ENCODE peak calls at places on chromosomes 3 and 15, in four cellular contexts. N is GM12878, U is HepG2, F is K562. V is an unnamed sample.
A peak's percentile ranks its signal among the peaks of the same experiment; 100 is the strongest.

GRCh38 chr3:187777331-187778046 is 32.2 kb upstream of the BCL6 start:
- DNase-seq in U (no peak), N (peak; percentile 46), F (no peak), V (no peak)

GRCh38 chr3:67044295-67044694 is 46.2 kb downstream of the KBTBD8 start:
- DNase-seq in F (no peak), U (no peak), N (no peak), V (no peak)

GRCh38 chr3:160163259-160163878 is 61.9 kb upstream of the C3orf80 start:
- DNase-seq in U (peak; percentile 4), N (no peak), F (no peak), V (peak; percentile 26)

GRCh38 chr3:36603423-36603822 is 160.9 kb downstream of the DCLK3 start:
- DNase-seq in U (no peak), F (no peak), N (no peak), V (no peak)

GRCh38 chr3:113495035-113495434 is 19.9 kb downstream of the SPICE1 start:
- DNase-seq in N (no peak), F (no peak), U (peak; percentile 34), V (no peak)

GRCh38 chr3:188220988-188221818 is 67.2 kb downstream of the LPP start:
- DNase-seq in N (no peak), F (no peak), U (peak; percentile 17), V (no peak)

GRCh38 chr15:34994925-34995324 is 6.8 kb upstream of the ZNF770 start:
- DNase-seq in F (no peak), U (no peak), N (no peak), V (no peak)

GRCh38 chr3:108554913-108555571 is 34.2 kb downstream of the CIP2A start:
- DNase-seq in N (no peak), F (no peak), U (no peak), V (no peak)

GRCh38 chr3:194806991-194807685 is 121.5 kb downstream of the FAM43A start:
- DNase-seq in U (no peak), F (no peak), N (no peak), V (no peak)

GRCh38 chr3:169661567-169662214 is 1.8 kb downstream of the MECOM start:
- DNase-seq in U (no peak), N (no peak), F (peak; percentile 18), V (no peak)
- TF ChIP-seq REST in U (no peak), N (no peak), F (no peak), V (no peak)

GRCh38 chr3:128227507-128227906 is 74.2 kb downstream of the EEFSEC start:
- DNase-seq in U (no peak), F (no peak), N (no peak), V (no peak)

GRCh38 chr3:128226186-128226725 is 73.0 kb downstream of the EEFSEC start:
- DNase-seq in U (no peak), N (no peak), F (no peak), V (no peak)

GRCh38 chr3:128229077-128229837 is 76.0 kb downstream of the EEFSEC start:
- DNase-seq in U (no peak), F (no peak), N (no peak), V (no peak)

GRCh38 chr3:128228366-128228910 is 75.2 kb downstream of the EEFSEC start:
- DNase-seq in U (no peak), F (no peak), N (no peak), V (no peak)

DNA sequence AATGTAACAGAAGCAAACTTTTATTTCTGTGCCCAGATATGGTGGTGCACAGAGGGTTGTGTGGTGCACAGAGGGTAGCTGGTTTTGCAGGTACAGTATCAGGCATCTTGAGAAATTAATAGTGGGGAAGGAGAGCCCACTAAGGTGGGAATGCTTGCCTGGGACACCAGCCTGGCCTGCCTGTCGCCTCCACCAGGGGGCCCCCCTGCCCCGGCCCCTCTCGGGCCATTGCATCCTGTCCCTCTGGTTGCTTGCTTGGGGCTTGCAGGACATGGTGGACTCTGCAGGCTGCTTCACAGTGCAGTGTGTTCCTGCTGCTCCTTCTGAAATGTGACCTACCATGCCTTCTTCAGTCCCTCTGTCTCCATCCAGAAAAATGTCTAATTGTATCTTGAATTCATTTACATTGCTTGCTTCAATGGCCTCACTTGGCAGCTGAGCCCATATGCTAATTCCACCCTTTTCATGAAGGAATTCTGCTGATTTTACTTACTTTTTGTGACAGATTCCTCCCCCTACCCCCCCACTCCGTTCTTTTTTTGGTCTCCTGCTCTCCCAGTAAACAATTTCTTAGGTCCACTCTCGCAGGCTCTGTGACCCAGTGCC is 73.6 kb downstream of the EEFSEC start:
- DNase-seq in N (no peak), U (peak; percentile 31), F (peak; percentile 82), V (peak; percentile 51)
- TF ChIP-seq CHD4 in N (no peak), U (no peak), F (no peak), V (no peak)

DNA sequence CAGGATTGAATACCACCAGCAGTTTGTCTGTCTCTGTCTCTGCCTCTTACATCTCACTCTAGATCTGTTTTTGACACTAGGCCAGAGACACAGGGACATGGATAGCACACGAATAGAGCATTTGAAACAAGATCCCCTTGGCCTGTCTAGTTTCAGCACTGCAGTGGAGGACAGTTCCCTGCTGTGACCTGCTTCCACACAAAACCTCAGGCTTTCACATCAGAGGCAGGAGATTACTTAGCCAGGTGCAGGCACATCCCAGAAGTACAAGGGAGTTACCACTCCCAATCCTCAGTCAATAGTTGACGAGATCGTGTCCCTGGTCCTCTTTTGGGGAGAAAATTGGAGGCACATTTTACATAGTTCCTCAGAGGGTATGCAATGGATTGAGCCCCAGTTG is 34.0 kb upstream of the CCK start:
- DNase-seq in U (peak; percentile 10), N (no peak), F (no peak), V (no peak)
- TF ChIP-seq REST in U (peak; percentile 99), N (peak; percentile 98), F (peak; percentile 95), V (peak; percentile 89)

DNA sequence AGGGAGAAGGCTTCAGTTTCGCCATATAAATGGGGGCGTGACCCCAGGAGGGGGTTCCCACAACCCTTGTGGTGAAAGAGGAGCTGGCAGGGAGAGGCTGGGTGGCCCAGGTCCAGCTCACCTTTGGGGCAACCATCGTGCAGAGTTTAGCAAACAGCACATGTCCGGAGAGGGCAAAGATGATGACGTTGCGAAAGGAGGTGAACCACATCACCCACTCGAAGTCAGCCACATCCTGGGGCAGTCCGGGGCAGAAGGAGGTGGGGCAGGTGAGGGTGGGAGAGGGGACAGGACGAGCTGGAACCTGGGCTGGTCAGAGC is 3.7 kb downstream of the HHATL start:
- DNase-seq in F (no peak), N (no peak), U (no peak), V (no peak)
- TF ChIP-seq CHD4 in F (no peak), N (no peak), U (no peak), V (no peak)

DNA sequence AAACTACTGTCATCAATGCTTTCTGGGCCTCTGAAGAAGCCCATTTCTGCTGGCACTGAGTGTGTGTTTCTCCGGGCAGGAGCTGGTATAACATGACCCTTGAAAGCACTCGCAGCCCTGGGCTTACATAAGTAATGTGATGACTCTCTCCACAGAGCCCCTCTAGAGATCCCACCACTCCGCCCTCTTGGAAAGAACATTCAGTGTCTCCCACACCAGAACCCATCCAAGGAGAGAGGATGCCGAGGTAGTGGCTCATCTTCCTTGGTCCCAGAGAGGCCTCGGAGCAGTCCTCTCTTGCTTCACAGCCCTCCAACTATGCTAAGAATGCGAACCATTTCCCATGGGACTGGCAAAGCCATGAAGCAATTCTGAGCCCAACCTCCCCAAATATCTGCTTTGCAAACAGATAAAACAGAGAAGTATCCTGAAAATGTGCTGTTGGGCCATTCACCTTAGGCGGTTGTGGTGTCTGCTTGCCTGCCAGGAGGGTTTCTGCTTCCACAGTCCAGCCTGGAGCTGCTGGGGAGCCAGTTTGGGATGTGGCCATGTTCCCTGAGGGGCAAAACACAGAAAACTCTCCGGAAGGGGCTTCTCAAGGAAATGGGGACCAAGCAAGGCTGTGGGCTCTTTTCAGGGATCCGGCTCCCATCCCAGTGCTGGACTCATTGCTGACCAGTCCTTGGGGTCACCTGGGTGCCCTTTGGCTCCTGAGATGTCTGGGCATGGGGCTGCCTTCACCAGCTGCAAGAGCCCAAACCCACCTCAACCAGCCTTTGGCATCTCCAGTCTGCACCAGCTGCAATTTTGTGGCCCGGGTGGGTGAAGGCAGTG is 47.3 kb downstream of the AMOTL2 start:
- DNase-seq in F (no peak), U (peak; percentile 90), N (no peak), V (no peak)
- TF ChIP-seq REST in F (no peak), U (no peak), N (no peak), V (no peak)

DNA sequence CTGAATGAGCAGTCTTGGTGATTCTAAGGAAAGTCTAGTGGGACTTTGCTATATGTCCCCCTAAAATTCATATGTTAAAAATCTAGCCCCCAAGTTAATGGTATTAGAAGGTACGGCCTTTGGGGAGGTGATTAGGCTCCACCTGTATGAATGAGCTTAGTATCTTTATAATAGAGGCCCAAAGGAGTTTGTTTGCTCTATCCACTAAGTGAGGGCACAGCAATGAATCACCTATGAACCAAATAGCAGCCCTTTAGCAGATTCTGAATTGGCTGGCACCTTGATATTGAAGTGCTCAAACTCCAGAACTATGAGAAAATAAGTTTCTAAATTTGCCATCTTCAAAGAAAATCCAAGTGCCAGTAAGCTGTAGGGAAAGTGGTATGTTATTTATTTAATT is 187.9 kb downstream of the SUCNR1 start:
- DNase-seq in U (no peak), F (no peak), N (no peak), V (no peak)
- TF ChIP-seq CHD4 in U (no peak), F (no peak), N (no peak), V (no peak)

GRCh38 chr3:41710646-41711388 is 251.1 kb downstream of the ULK4 start:
- DNase-seq in U (no peak), N (no peak), F (no peak), V (peak; percentile 13)
- TF ChIP-seq REST in U (no peak), N (no peak), F (no peak), V (no peak)